ENCODE peak calls at places on chromosome 7, in seven cellular contexts. B is retinal pigment epithelial cell; C is fibroblast of the aortic adventitia; F is cerebellum; M is CD8-positive, alpha-beta T cell; Q is C1 segment of cervical spinal cord; N is HFF-Myc. A is an unnamed sample.

GRCh38 chr7:2659556-2660358 is 28.0 kb downstream of the TTYH3 start:
- DNase-seq in F (peak), C (no peak), B (no peak), Q (no peak), M (no peak), N (no peak), A (no peak)

GRCh38 chr7:958221-959200 is 4.0 kb upstream of the ADAP1 start:
- DNase-seq in Q (no peak), M (no peak), B (no peak), N (no peak), C (no peak), F (no peak), A (no peak)

GRCh38 chr7:116236020-116236630 is 25.8 kb downstream of the TES start:
- DNase-seq in M (peak), F (no peak), N (no peak), C (peak), B (no peak), Q (no peak), A (peak)

GRCh38 chr7:73606801-73607691 is 17.3 kb downstream of the MLXIPL start:
- DNase-seq in C (peak), F (peak), N (no peak), M (peak), Q (no peak), B (no peak), A (no peak)

GRCh38 chr7:23105644-23106490 is at the start of gene KLHL7:
- DNase-seq in N (peak), B (peak), F (peak), M (peak), C (peak), Q (peak), A (peak)

GRCh38 chr7:22702516-22702915 is 24.5 kb upstream of the IL6 start:
- DNase-seq in Q (no peak), F (no peak), M (no peak), C (peak), B (no peak), N (no peak), A (no peak)

GRCh38 chr7:14786314-14786895 is 116.1 kb downstream of the DGKB start:
- DNase-seq in N (no peak), Q (no peak), F (no peak), B (no peak), C (no peak), M (no peak), A (no peak)

GRCh38 chr7:522071-522937 is 2.7 kb upstream of the PDGFA start:
- DNase-seq in Q (peak), B (no peak), N (no peak), M (peak), F (peak), C (peak), A (peak)

GRCh38 chr7:98323597-98324322 is 42.3 kb downstream of the BRI3 start:
- DNase-seq in C (peak), B (peak), N (no peak), M (no peak), Q (no peak), F (no peak), A (no peak)

GRCh38 chr7:139860090-139860773 is 31.2 kb downstream of the TBXAS1 start:
- DNase-seq in C (no peak), B (no peak), F (no peak), Q (peak), N (no peak), M (no peak), A (no peak)

GRCh38 chr7:98557538-98558031 is 59.5 kb upstream of the NPTX2 start:
- DNase-seq in N (no peak), Q (no peak), C (no peak), M (no peak), F (no peak), B (no peak), A (no peak)

GRCh38 chr7:110061387-110061786 is 1029.5 kb upstream of the LRRN3 start:
- DNase-seq in M (no peak), B (no peak), F (no peak), N (no peak), C (no peak), Q (no peak), A (no peak)

GRCh38 chr7:46909601-46910051 is 672.3 kb downstream of the TNS3 start:
- DNase-seq in C (peak), B (no peak), M (no peak), Q (no peak), N (no peak), F (no peak), A (no peak)

GRCh38 chr7:46150202-46150601 is 229.1 kb upstream of the IGFBP3 start:
- DNase-seq in B (no peak), C (no peak), F (no peak), M (no peak), N (no peak), Q (no peak), A (no peak)

GRCh38 chr7:157318015-157318706 is 18.6 kb upstream of the DNAJB6 start:
- DNase-seq in C (peak), N (no peak), Q (peak), B (no peak), M (no peak), F (no peak), A (no peak)

GRCh38 chr7:83449781-83450180 is 199.2 kb downstream of the SEMA3E start:
- DNase-seq in N (no peak), B (no peak), F (no peak), C (no peak), M (no peak), Q (no peak), A (no peak)

GRCh38 chr7:28502408-28502807 is 90.1 kb downstream of the CREB5 start:
- DNase-seq in B (no peak), N (no peak), C (no peak), M (no peak), F (no peak), Q (no peak), A (no peak)

GRCh38 chr7:24842449-24843241 is 85.4 kb upstream of the GSDME start:
- DNase-seq in F (no peak), Q (no peak), M (no peak), C (peak), B (no peak), N (no peak), A (no peak)

GRCh38 chr7:34759477-34760125 is 101.6 kb downstream of the NPSR1 start:
- DNase-seq in M (no peak), N (peak), B (no peak), C (peak), F (peak), Q (no peak), A (peak)

GRCh38 chr7:22356855-22357310 is at the start of gene RAPGEF5:
- DNase-seq in N (no peak), F (peak), B (no peak), Q (no peak), C (no peak), M (no peak), A (peak)

GRCh38 chr7:36600314-36600682 is 124.0 kb downstream of the AOAH start:
- DNase-seq in Q (no peak), F (no peak), B (no peak), C (no peak), M (no peak), N (no peak), A (no peak)

GRCh38 chr7:158399762-158400161 is 187.9 kb downstream of the PTPRN2 start:
- DNase-seq in N (no peak), M (no peak), Q (no peak), C (no peak), B (no peak), F (no peak), A (no peak)

GRCh38 chr7:80841566-80842478 is 77.0 kb downstream of the SEMA3C start:
- DNase-seq in M (no peak), Q (no peak), F (no peak), C (no peak), B (no peak), N (no peak), A (no peak)

GRCh38 chr7:105097619-105098018 is 83.6 kb downstream of the KMT2E start:
- DNase-seq in F (no peak), Q (no peak), C (peak), B (peak), N (peak), M (no peak), A (no peak)

GRCh38 chr7:152743600-152743999 is 16.0 kb upstream of the ACTR3B start:
- DNase-seq in F (no peak), M (no peak), Q (no peak), C (no peak), N (no peak), B (no peak), A (no peak)

GRCh38 chr7:93011351-93012294 is 106.2 kb downstream of the SAMD9 start:
- DNase-seq in Q (no peak), N (peak), F (no peak), C (peak), M (no peak), B (peak), A (no peak)

GRCh38 chr7:68783671-68784070 is 814.6 kb upstream of the AUTS2 start:
- DNase-seq in M (no peak), B (no peak), F (no peak), C (no peak), N (no peak), Q (no peak), A (no peak)

GRCh38 chr7:130940907-130941306 is 206.9 kb upstream of the KLF14 start:
- DNase-seq in M (no peak), F (no peak), C (no peak), N (no peak), Q (no peak), B (no peak), A (no peak)

GRCh38 chr7:100897111-100897608 is 1.5 kb upstream of the ACHE start:
- DNase-seq in C (no peak), B (no peak), N (no peak), F (peak), Q (peak), M (peak), A (peak)

GRCh38 chr7:17085186-17085585 is 203.4 kb upstream of the AGR3 start:
- DNase-seq in B (no peak), N (no peak), F (no peak), C (no peak), Q (no peak), M (no peak), A (no peak)

GRCh38 chr7:36601596-36601995 is 122.7 kb downstream of the AOAH start:
- DNase-seq in F (no peak), C (no peak), B (no peak), Q (no peak), M (no peak), N (no peak), A (no peak)

GRCh38 chr7:49812534-49812933 is 39.1 kb downstream of the VWC2 start:
- DNase-seq in M (no peak), F (no peak), C (no peak), Q (no peak), B (no peak), N (no peak), A (no peak)

GRCh38 chr7:82036146-82036886 is 266.5 kb upstream of the HGF start:
- DNase-seq in M (no peak), C (peak), B (no peak), N (peak), Q (no peak), F (no peak), A (no peak)

A was measured in small intestine.